ENCODE peak calls at places on chromosome 1, in nine cellular contexts. N is WTC11; H is tibial artery; O is activated B cell treated with CpG ODN at 0.5 μM for 24 hours; A is left ventricle myocardium inferior; Y is activated CD8-positive, alpha-beta T cell treated with anti-CD3 and anti-CD28 coated beads for 36 hours; M is GM12865; L is Peyer's patch; V is fibroblast of mammary gland. E is an unnamed sample.

GRCh38 chr1:173052681-173053196 is 2.0 kb upstream of the TNFSF18 start:
- DNase-seq in N (no peak), H (no peak), O (no peak), A (no peak), Y (no peak), M (no peak), L (no peak), V (no peak), E (no peak)

GRCh38 chr1:4117196-4117595 is 217.1 kb upstream of the C1orf174 start:
- DNase-seq in N (no peak), H (peak; percentile 16), O (no peak), A (no peak), Y (no peak), M (no peak), L (no peak), V (no peak), E (no peak)

GRCh38 chr1:206503591-206504362 is 3.6 kb upstream of the RASSF5 start:
- DNase-seq in N (no peak), H (peak; percentile 83), O (no peak), A (no peak), Y (peak; percentile 84), M (peak; percentile 91), L (no peak), V (peak; percentile 100), E (peak; percentile 80)

GRCh38 chr1:163195728-163196448 is 6.8 kb downstream of the RGS5 start:
- DNase-seq in N (no peak), H (no peak), O (no peak), A (no peak), Y (no peak), M (no peak), L (no peak), V (no peak), E (no peak)

GRCh38 chr1:234851450-234852438 is 241.8 kb upstream of the IRF2BP2 start:
- DNase-seq in N (no peak), H (no peak), O (no peak), A (no peak), Y (peak; percentile 40), M (peak; percentile 72), L (no peak), V (peak; percentile 38), E (no peak)

GRCh38 chr1:44031051-44031899 is at the start of gene SLC6A9:
- DNase-seq in N (peak; percentile 72), H (peak; percentile 89), O (peak; percentile 43), A (peak; percentile 33), Y (peak; percentile 62), M (peak; percentile 34), L (peak; percentile 34), V (peak; percentile 75), E (peak; percentile 42)

GRCh38 chr1:108584320-108584968 is 24.5 kb downstream of the EEIG2 start:
- DNase-seq in N (no peak), H (no peak), O (no peak), A (no peak), Y (no peak), M (no peak), L (no peak), V (no peak), E (no peak)

GRCh38 chr1:60573121-60573520 is 499.6 kb upstream of the C1orf87 start:
- DNase-seq in N (no peak), H (no peak), O (no peak), A (no peak), Y (no peak), M (no peak), L (no peak), V (peak; percentile 76), E (no peak)

GRCh38 chr1:6962956-6963915 is 178.0 kb downstream of the CAMTA1 start:
- DNase-seq in N (peak; percentile 100), H (no peak), O (no peak), A (peak; percentile 48), Y (peak; percentile 94), M (peak; percentile 42), L (peak; percentile 35), V (peak; percentile 17), E (peak; percentile 71)

GRCh38 chr1:220841293-220841692 is 38.0 kb upstream of the HLX start:
- DNase-seq in N (no peak), H (no peak), O (no peak), A (no peak), Y (no peak), M (no peak), L (no peak), V (peak; percentile 36), E (no peak)
- TF ChIP-seq CTCF in N (no peak), H (no peak), O (no peak), A (peak; percentile 30), Y (no peak), M (no peak), L (no peak), V (peak; percentile 18), E (no peak)

DNA sequence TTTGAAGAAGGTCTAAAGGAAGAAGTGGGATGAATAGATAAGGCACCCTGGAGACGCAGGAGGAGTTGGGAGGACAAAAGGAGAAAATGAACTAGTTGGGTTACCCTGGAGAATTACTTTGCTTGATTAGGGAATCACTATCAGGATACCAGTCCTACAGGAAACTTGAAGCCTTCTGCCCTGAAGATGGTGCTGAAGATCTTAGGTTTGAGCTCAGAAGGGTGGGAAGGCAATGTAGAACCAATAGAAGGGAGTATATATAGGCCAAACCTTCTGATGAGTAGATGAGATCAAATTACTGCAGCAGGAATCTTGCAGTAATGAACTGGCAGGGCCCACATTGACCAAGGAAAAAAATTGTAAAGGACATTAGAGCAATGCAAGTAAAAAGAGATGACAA is 116.4 kb upstream of the CACYBP start:
- DNase-seq in N (no peak), H (no peak), O (no peak), A (no peak), Y (no peak), M (peak; percentile 11), L (no peak), V (peak; percentile 59), E (no peak)
- TF ChIP-seq CTCF in N (no peak), H (no peak), O (no peak), A (no peak), Y (no peak), M (no peak), L (no peak), V (peak; percentile 4), E (no peak)

GRCh38 chr1:102628008-102628736 is 480.1 kb downstream of the COL11A1 start:
- DNase-seq in N (no peak), H (no peak), O (no peak), A (no peak), Y (no peak), M (no peak), L (no peak), V (no peak), E (no peak)
- TF ChIP-seq CTCF in N (no peak), H (no peak), O (no peak), A (no peak), Y (no peak), M (no peak), L (no peak), V (no peak), E (no peak)

DNA sequence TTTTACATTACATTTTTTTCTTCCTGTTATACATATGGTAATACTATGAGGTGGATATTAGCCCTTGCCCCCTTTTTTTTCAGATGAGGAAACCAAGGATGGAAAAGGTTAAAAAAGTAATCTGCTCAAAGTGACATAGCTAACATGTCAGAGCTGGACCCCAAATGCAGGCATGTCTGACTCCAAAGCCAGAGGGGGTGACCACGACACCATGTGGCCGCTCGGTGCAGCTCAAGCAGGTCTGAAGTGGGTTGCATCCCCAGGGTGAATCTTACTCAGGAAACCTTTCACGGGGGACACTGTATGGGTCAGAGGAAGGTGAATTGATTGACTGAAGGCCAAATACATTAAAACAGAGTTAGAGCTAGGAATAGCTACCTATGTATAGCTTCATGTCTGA is 34.8 kb downstream of the CD34 start:
- DNase-seq in N (peak; percentile 32), H (no peak), O (no peak), A (no peak), Y (peak; percentile 55), M (peak; percentile 54), L (peak; percentile 31), V (no peak), E (no peak)
- TF ChIP-seq CTCF in N (no peak), H (no peak), O (no peak), A (peak; percentile 51), Y (no peak), M (peak; percentile 55), L (no peak), V (peak; percentile 2), E (peak; percentile 39)

DNA sequence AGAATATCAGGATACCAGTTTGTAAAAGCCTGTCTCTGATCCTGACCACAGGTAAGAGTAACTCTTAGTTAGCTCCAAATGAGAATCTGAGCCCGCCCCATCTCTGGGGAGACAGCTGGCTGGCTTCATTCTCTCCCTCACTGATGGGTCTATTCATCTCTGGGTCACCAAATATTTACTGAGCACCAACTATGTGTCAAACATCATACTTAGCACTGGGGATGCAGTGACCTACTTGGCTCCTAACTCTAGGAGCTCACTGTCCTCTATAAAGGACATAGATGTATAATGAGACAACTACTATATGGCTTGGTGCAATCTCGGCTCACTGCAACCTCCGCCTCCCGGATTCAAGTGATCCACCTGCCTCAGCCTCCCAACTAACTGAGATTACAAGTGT is 29.8 kb upstream of the BCL10 start:
- DNase-seq in N (no peak), H (no peak), O (no peak), A (no peak), Y (no peak), M (no peak), L (no peak), V (no peak), E (no peak)
- TF ChIP-seq CTCF in N (no peak), H (no peak), O (no peak), A (no peak), Y (no peak), M (no peak), L (no peak), V (no peak), E (no peak)

DNA sequence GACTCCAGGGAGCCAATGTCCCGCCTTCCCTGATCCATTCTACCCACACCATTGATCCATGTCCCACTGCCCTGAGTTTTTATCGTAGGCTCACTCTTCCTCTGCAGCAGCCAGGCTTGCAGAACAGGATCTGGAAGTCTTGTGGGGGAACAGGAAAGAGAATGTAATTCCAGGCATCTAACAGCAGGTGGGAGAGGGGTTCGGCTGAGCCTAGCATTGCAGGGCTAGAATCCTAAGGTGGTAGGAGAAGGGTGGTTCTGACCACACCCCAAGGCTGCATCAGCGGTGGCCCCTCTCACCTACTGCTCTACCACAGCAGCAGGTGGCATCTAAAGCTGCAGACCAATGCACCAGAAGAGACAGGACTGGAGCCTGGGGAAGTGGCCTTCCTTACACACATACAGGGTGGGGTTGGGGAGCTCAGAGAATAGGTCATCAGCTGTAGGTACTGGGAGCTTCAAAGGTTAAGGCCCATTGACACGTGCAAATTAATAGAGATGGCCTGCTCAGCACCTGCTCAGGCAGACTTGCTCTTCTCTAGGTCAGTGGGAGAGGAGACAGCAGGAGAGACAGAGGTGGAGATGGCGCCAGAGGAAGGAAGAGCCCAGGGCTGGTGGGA is 20.5 kb downstream of the KNCN start:
- DNase-seq in N (no peak), H (no peak), O (no peak), A (no peak), Y (no peak), M (no peak), L (no peak), V (no peak), E (no peak)
- TF ChIP-seq CTCF in N (no peak), H (no peak), O (no peak), A (no peak), Y (no peak), M (no peak), L (peak; percentile 5), V (peak; percentile 7), E (no peak)